ENCODE peak calls at places on chromosomes 2 and 18, in ten cellular contexts. One of them, this sample, is unnamed.

GRCh38 chr2:3430211-3430610 is 50.7 kb downstream of the TRAPPC12 start:
- DNase-seq in A549: no peak
- DNase-seq in lung: no peak
- DNase-seq in PC-3: no peak
- DNase-seq in MM.1S: no peak
- DNase-seq in astrocyte: peak; percentile 2
- DNase-seq in PC-9: no peak
- DNase-seq in GM23338: no peak
- DNase-seq in brain microvascular endothelial cell: peak; percentile 26
- DNase-seq in adrenal gland: no peak
- DNase-seq in this sample: peak; percentile 10

GRCh38 chr2:28828382-28828781 is 17.7 kb downstream of the SPDYA start:
- DNase-seq in astrocyte: peak; percentile 42
- DNase-seq in GM23338: no peak
- DNase-seq in PC-3: no peak
- DNase-seq in PC-9: no peak
- DNase-seq in brain microvascular endothelial cell: no peak
- DNase-seq in adrenal gland: no peak
- DNase-seq in MM.1S: no peak
- DNase-seq in A549: no peak
- DNase-seq in lung: no peak
- DNase-seq in this sample: no peak

GRCh38 chr2:229083606-229084349 is 187.3 kb downstream of the PID1 start:
- DNase-seq in lung: peak; percentile 37
- DNase-seq in GM23338: no peak
- DNase-seq in PC-3: no peak
- DNase-seq in A549: no peak
- DNase-seq in MM.1S: no peak
- DNase-seq in PC-9: no peak
- DNase-seq in astrocyte: no peak
- DNase-seq in adrenal gland: no peak
- DNase-seq in brain microvascular endothelial cell: no peak
- DNase-seq in this sample: no peak

GRCh38 chr18:47283476-47283875 is 32.0 kb upstream of the SKOR2 start:
- DNase-seq in PC-9: no peak
- DNase-seq in GM23338: peak; percentile 79
- DNase-seq in A549: peak; percentile 38
- DNase-seq in astrocyte: peak; percentile 1
- DNase-seq in lung: no peak
- DNase-seq in adrenal gland: no peak
- DNase-seq in MM.1S: no peak
- DNase-seq in PC-3: peak; percentile 42
- DNase-seq in brain microvascular endothelial cell: peak; percentile 20
- DNase-seq in this sample: no peak

GRCh38 chr2:20224191-20224715 is 677 bp downstream of the SDC1 start:
- DNase-seq in PC-3: no peak
- DNase-seq in brain microvascular endothelial cell: no peak
- DNase-seq in MM.1S: peak; percentile 41
- DNase-seq in PC-9: no peak
- DNase-seq in adrenal gland: no peak
- DNase-seq in A549: no peak
- DNase-seq in astrocyte: no peak
- DNase-seq in lung: no peak
- DNase-seq in GM23338: no peak
- DNase-seq in this sample: no peak

GRCh38 chr18:5106730-5107129 is 90.3 kb downstream of the AKAIN1 start:
- DNase-seq in lung: no peak
- DNase-seq in MM.1S: peak; percentile 32
- DNase-seq in brain microvascular endothelial cell: no peak
- DNase-seq in PC-9: no peak
- DNase-seq in adrenal gland: no peak
- DNase-seq in GM23338: peak; percentile 60
- DNase-seq in astrocyte: no peak
- DNase-seq in A549: peak; percentile 0
- DNase-seq in PC-3: peak; percentile 4
- DNase-seq in this sample: no peak

GRCh38 chr2:222399038-222399783 is 25.1 kb upstream of the SGPP2 start:
- DNase-seq in GM23338: no peak
- DNase-seq in A549: no peak
- DNase-seq in MM.1S: no peak
- DNase-seq in PC-9: no peak
- DNase-seq in adrenal gland: peak; percentile 27
- DNase-seq in PC-3: no peak
- DNase-seq in astrocyte: no peak
- DNase-seq in lung: no peak
- DNase-seq in brain microvascular endothelial cell: no peak
- DNase-seq in this sample: no peak

GRCh38 chr2:170736628-170737027 is 21.5 kb downstream of the SP5 start:
- DNase-seq in brain microvascular endothelial cell: no peak
- DNase-seq in A549: no peak
- DNase-seq in PC-3: no peak
- DNase-seq in PC-9: no peak
- DNase-seq in adrenal gland: no peak
- DNase-seq in lung: no peak
- DNase-seq in MM.1S: no peak
- DNase-seq in GM23338: no peak
- DNase-seq in astrocyte: no peak
- DNase-seq in this sample: no peak

GRCh38 chr18:13453714-13454113 is 235.2 kb downstream of the LDLRAD4 start:
- DNase-seq in MM.1S: no peak
- DNase-seq in PC-3: no peak
- DNase-seq in GM23338: no peak
- DNase-seq in lung: no peak
- DNase-seq in PC-9: no peak
- DNase-seq in brain microvascular endothelial cell: no peak
- DNase-seq in A549: no peak
- DNase-seq in adrenal gland: no peak
- DNase-seq in astrocyte: peak; percentile 33
- DNase-seq in this sample: no peak

GRCh38 chr18:13451661-13452447 is 233.3 kb downstream of the LDLRAD4 start:
- DNase-seq in MM.1S: no peak
- DNase-seq in GM23338: peak; percentile 15
- DNase-seq in A549: no peak
- DNase-seq in adrenal gland: no peak
- DNase-seq in lung: no peak
- DNase-seq in PC-9: no peak
- DNase-seq in brain microvascular endothelial cell: no peak
- DNase-seq in astrocyte: no peak
- DNase-seq in PC-3: no peak
- DNase-seq in this sample: no peak

GRCh38 chr18:13451208-13451530 is 232.6 kb downstream of the LDLRAD4 start:
- DNase-seq in lung: no peak
- DNase-seq in adrenal gland: no peak
- DNase-seq in A549: no peak
- DNase-seq in PC-3: no peak
- DNase-seq in GM23338: no peak
- DNase-seq in astrocyte: no peak
- DNase-seq in MM.1S: no peak
- DNase-seq in PC-9: no peak
- DNase-seq in brain microvascular endothelial cell: no peak
- DNase-seq in this sample: no peak

GRCh38 chr18:13452851-13453524 is 234.4 kb downstream of the LDLRAD4 start:
- DNase-seq in brain microvascular endothelial cell: no peak
- DNase-seq in PC-9: no peak
- DNase-seq in adrenal gland: no peak
- DNase-seq in GM23338: peak; percentile 8
- DNase-seq in astrocyte: no peak
- DNase-seq in MM.1S: no peak
- DNase-seq in lung: no peak
- DNase-seq in A549: no peak
- DNase-seq in PC-3: no peak
- DNase-seq in this sample: no peak

DNA sequence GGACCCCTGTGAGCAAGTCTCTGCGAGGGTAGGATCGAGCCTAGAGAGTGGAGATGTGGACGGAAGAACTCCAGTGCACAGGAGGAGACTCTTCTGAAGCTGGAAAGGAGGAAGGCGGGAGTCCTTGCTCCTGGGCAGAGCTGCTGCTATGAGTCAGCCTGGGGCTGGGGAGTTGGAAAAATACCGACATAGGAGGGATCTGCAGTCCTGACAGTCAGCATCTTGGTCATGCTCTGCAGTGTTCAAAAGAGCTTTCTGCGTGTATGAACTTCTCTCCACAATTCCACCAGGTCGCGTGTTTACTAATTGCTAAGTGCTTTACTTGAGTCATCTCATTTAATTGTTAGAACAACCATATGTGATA is 233.9 kb downstream of the LDLRAD4 start:
- DNase-seq in PC-9: no peak
- DNase-seq in adrenal gland: peak; percentile 81
- DNase-seq in brain microvascular endothelial cell: peak; percentile 48
- DNase-seq in PC-3: peak; percentile 26
- DNase-seq in astrocyte: peak; percentile 79
- DNase-seq in GM23338: peak; percentile 19
- DNase-seq in MM.1S: no peak
- DNase-seq in A549: peak; percentile 31
- DNase-seq in lung: no peak
- DNase-seq in this sample: peak; percentile 8
- H3K27ac ChIP-seq in PC-9: no peak overlapping the region
- H3K27ac ChIP-seq in adrenal gland: peak overlapping the region; percentile 64
- H3K27ac ChIP-seq in brain microvascular endothelial cell: no peak overlapping the region
- H3K27ac ChIP-seq in PC-3: no peak overlapping the region
- H3K27ac ChIP-seq in astrocyte: peak overlapping the region; percentile 20
- H3K27ac ChIP-seq in GM23338: no peak overlapping the region
- H3K27ac ChIP-seq in MM.1S: no peak overlapping the region
- H3K27ac ChIP-seq in A549: peak overlapping the region; percentile 81
- H3K27ac ChIP-seq in lung: peak overlapping the region; percentile 2
- H3K27ac ChIP-seq in this sample: peak overlapping the region; percentile 60

GRCh38 chr2:31675485-31675901 is 94.8 kb upstream of the SRD5A2 start:
- DNase-seq in adrenal gland: no peak
- DNase-seq in A549: peak; percentile 55
- DNase-seq in PC-9: no peak
- DNase-seq in brain microvascular endothelial cell: no peak
- DNase-seq in lung: no peak
- DNase-seq in MM.1S: no peak
- DNase-seq in PC-3: peak; percentile 47
- DNase-seq in astrocyte: no peak
- DNase-seq in GM23338: peak; percentile 52
- DNase-seq in this sample: no peak
- TF ChIP-seq CTCF in adrenal gland: no peak
- TF ChIP-seq CTCF in A549: peak; percentile 48
- TF ChIP-seq CTCF in PC-9: peak; percentile 26
- TF ChIP-seq CTCF in brain microvascular endothelial cell: no peak
- TF ChIP-seq CTCF in lung: no peak
- TF ChIP-seq CTCF in MM.1S: no peak
- TF ChIP-seq CTCF in PC-3: peak; percentile 51
- TF ChIP-seq CTCF in astrocyte: no peak
- TF ChIP-seq CTCF in GM23338: peak; percentile 38
- TF ChIP-seq CTCF in this sample: no peak

GRCh38 chr2:189836644-189837043 is 52.4 kb downstream of the PMS1 start:
- DNase-seq in astrocyte: peak; percentile 66
- DNase-seq in GM23338: no peak
- DNase-seq in adrenal gland: no peak
- DNase-seq in lung: no peak
- DNase-seq in PC-9: peak; percentile 83
- DNase-seq in MM.1S: no peak
- DNase-seq in brain microvascular endothelial cell: peak; percentile 51
- DNase-seq in PC-3: peak; percentile 80
- DNase-seq in A549: peak; percentile 82
- DNase-seq in this sample: peak; percentile 5

GRCh38 chr2:189841019-189841418 is 56.8 kb downstream of the PMS1 start:
- DNase-seq in MM.1S: no peak
- DNase-seq in A549: no peak
- DNase-seq in adrenal gland: no peak
- DNase-seq in PC-9: no peak
- DNase-seq in lung: no peak
- DNase-seq in GM23338: no peak
- DNase-seq in brain microvascular endothelial cell: no peak
- DNase-seq in PC-3: no peak
- DNase-seq in astrocyte: no peak
- DNase-seq in this sample: no peak

GRCh38 chr2:189837336-189837735 is 53.1 kb downstream of the PMS1 start:
- DNase-seq in A549: no peak
- DNase-seq in PC-9: no peak
- DNase-seq in lung: no peak
- DNase-seq in MM.1S: no peak
- DNase-seq in GM23338: no peak
- DNase-seq in astrocyte: no peak
- DNase-seq in brain microvascular endothelial cell: no peak
- DNase-seq in PC-3: no peak
- DNase-seq in adrenal gland: no peak
- DNase-seq in this sample: no peak

GRCh38 chr2:189834059-189834458 is 49.8 kb downstream of the PMS1 start:
- DNase-seq in A549: no peak
- DNase-seq in PC-3: no peak
- DNase-seq in PC-9: no peak
- DNase-seq in MM.1S: no peak
- DNase-seq in astrocyte: no peak
- DNase-seq in GM23338: no peak
- DNase-seq in adrenal gland: no peak
- DNase-seq in brain microvascular endothelial cell: no peak
- DNase-seq in lung: no peak
- DNase-seq in this sample: no peak

GRCh38 chr2:189835855-189836558 is 51.8 kb downstream of the PMS1 start:
- DNase-seq in PC-9: no peak
- DNase-seq in MM.1S: no peak
- DNase-seq in PC-3: no peak
- DNase-seq in lung: no peak
- DNase-seq in A549: peak; percentile 31
- DNase-seq in brain microvascular endothelial cell: no peak
- DNase-seq in GM23338: no peak
- DNase-seq in adrenal gland: no peak
- DNase-seq in astrocyte: no peak
- DNase-seq in this sample: no peak
- H3K27ac ChIP-seq in PC-9: peak overlapping the region; percentile 97
- H3K27ac ChIP-seq in MM.1S: no peak overlapping the region
- H3K27ac ChIP-seq in PC-3: peak overlapping the region; percentile 65
- H3K27ac ChIP-seq in lung: no peak overlapping the region
- H3K27ac ChIP-seq in A549: peak overlapping the region; percentile 86
- H3K27ac ChIP-seq in brain microvascular endothelial cell: peak overlapping the region; percentile 83
- H3K27ac ChIP-seq in GM23338: no peak overlapping the region
- H3K27ac ChIP-seq in adrenal gland: no peak overlapping the region
- H3K27ac ChIP-seq in astrocyte: no peak overlapping the region
- H3K27ac ChIP-seq in this sample: no peak overlapping the region

GRCh38 chr18:50196261-50196660 is 1.3 kb upstream of the MYO5B start:
- DNase-seq in A549: no peak
- DNase-seq in adrenal gland: no peak
- DNase-seq in GM23338: no peak
- DNase-seq in lung: no peak
- DNase-seq in brain microvascular endothelial cell: no peak
- DNase-seq in PC-9: no peak
- DNase-seq in PC-3: no peak
- DNase-seq in MM.1S: no peak
- DNase-seq in astrocyte: no peak
- DNase-seq in this sample: no peak

GRCh38 chr18:50192903-50193795 is 1.8 kb downstream of the MYO5B start:
- DNase-seq in MM.1S: no peak
- DNase-seq in adrenal gland: no peak
- DNase-seq in A549: no peak
- DNase-seq in brain microvascular endothelial cell: no peak
- DNase-seq in GM23338: peak; percentile 44
- DNase-seq in PC-3: peak; percentile 4
- DNase-seq in lung: no peak
- DNase-seq in PC-9: no peak
- DNase-seq in astrocyte: no peak
- DNase-seq in this sample: no peak

GRCh38 chr18:50193796-50194622 is 938 bp downstream of the MYO5B start:
- DNase-seq in MM.1S: peak; percentile 42
- DNase-seq in lung: no peak
- DNase-seq in astrocyte: no peak
- DNase-seq in brain microvascular endothelial cell: no peak
- DNase-seq in adrenal gland: no peak
- DNase-seq in A549: no peak
- DNase-seq in GM23338: peak; percentile 50
- DNase-seq in PC-3: peak; percentile 1
- DNase-seq in PC-9: no peak
- DNase-seq in this sample: no peak

GRCh38 chr18:50195689-50196088 is 742 bp upstream of the MYO5B start:
- DNase-seq in PC-9: no peak
- DNase-seq in MM.1S: no peak
- DNase-seq in PC-3: no peak
- DNase-seq in brain microvascular endothelial cell: no peak
- DNase-seq in adrenal gland: no peak
- DNase-seq in lung: no peak
- DNase-seq in astrocyte: no peak
- DNase-seq in A549: no peak
- DNase-seq in GM23338: no peak
- DNase-seq in this sample: no peak

DNA sequence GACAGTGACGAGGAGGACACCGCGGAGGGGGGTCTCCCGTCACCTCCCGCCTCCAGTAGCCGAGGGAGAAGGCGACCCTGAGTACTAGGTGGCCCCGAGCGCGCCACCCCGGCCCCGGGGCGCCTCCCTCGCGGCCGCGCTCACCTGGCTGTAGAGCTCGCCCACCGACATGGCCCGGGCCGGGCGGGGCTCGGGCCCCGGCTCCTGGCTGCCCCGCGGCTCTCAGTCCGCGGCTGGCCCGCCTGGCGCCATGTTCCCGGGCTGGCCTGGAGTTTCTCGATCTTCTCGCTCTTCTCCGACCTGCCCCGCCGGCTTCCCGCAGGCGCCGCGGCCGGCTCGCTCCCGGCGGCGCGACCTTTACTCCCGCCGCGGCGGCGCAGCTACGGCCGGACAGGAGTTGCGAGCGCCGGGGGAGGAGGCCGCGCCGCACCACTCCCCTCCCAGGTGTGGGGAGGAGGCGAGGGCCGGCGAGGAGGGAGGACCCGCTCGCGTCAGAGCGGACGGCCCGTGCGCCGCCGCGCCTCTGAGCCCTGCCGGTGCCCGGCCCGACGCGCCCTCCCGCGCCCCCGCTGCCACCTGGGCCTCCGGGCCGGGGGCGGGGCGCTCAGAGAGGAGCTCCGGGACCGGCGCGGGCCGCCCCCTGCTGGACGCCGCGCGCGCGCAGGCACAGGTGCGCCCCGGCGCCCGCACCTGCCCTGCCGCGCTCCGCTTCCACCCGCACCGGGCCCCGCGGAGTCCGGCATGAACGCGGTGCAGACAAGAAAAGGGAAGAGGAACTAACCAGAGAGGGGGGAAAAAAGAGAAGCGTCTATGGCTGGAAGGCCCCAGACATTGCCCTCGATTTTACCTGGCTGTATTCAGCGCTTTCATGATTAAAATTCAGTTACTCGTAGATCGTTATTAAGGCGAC is at the start of gene MYO5B:
- DNase-seq in PC-3: peak; percentile 69
- DNase-seq in PC-9: peak; percentile 70
- DNase-seq in adrenal gland: peak; percentile 43
- DNase-seq in lung: peak; percentile 78
- DNase-seq in brain microvascular endothelial cell: no peak
- DNase-seq in A549: peak; percentile 7
- DNase-seq in GM23338: peak; percentile 89
- DNase-seq in astrocyte: no peak
- DNase-seq in MM.1S: peak; percentile 94
- DNase-seq in this sample: peak; percentile 63
- TF ChIP-seq CTCF in PC-3: no peak
- TF ChIP-seq CTCF in PC-9: peak; percentile 47
- TF ChIP-seq CTCF in adrenal gland: no peak
- TF ChIP-seq CTCF in lung: no peak
- TF ChIP-seq CTCF in brain microvascular endothelial cell: no peak
- TF ChIP-seq CTCF in A549: peak; percentile 63
- TF ChIP-seq CTCF in GM23338: no peak
- TF ChIP-seq CTCF in astrocyte: no peak
- TF ChIP-seq CTCF in MM.1S: peak; percentile 18
- TF ChIP-seq CTCF in this sample: peak; percentile 78